ENCODE peak calls at places on chromosomes 13 and 19, in ten cellular contexts. U, Q, W, N, H, M, C, E, V and F are unnamed samples.

GRCh38 chr13:35468195-35468594 is 8.3 kb downstream of the MAB21L1 start:
- DNase-seq in M (no peak), V (no peak), H (no peak), W (no peak), E (no peak), Q (peak; percentile 81), C (no peak), U (no peak), N (no peak), F (no peak)

GRCh38 chr19:49455729-49456128 is 2.7 kb downstream of the ALDH16A1 start:
- DNase-seq in M (no peak), E (no peak), N (no peak), W (no peak), Q (peak; percentile 41), C (no peak), H (no peak), U (no peak), V (no peak), F (no peak)

GRCh38 chr19:6226444-6227155 is 53.2 kb downstream of the MLLT1 start:
- DNase-seq in U (no peak), Q (no peak), W (no peak), C (no peak), V (no peak), H (no peak), N (no peak), M (no peak), E (peak; percentile 3), F (no peak)

GRCh38 chr19:55907746-55908145 is 24.4 kb downstream of the NLRP13 start:
- DNase-seq in N (no peak), V (no peak), M (no peak), H (no peak), C (no peak), W (no peak), E (no peak), U (no peak), Q (no peak), F (no peak)

GRCh38 chr19:10815969-10816635 is 19.9 kb downstream of the TMED1 start:
- DNase-seq in M (no peak), N (no peak), Q (peak; percentile 76), H (no peak), E (no peak), C (no peak), U (no peak), W (no peak), V (no peak), F (no peak)

GRCh38 chr19:8075158-8076086 is 22.9 kb downstream of the CCL25 start:
- DNase-seq in N (no peak), Q (no peak), C (no peak), V (no peak), H (peak; percentile 33), E (no peak), U (no peak), W (no peak), M (no peak), F (no peak)

GRCh38 chr13:111153977-111154332 is 38.8 kb downstream of the ARHGEF7 start:
- DNase-seq in E (no peak), U (peak; percentile 72), W (peak; percentile 19), H (peak; percentile 62), M (peak; percentile 80), Q (no peak), V (peak; percentile 33), N (peak; percentile 24), C (no peak), F (peak; percentile 36)

GRCh38 chr13:49093376-49093775 is 117.7 kb downstream of the FNDC3A start:
- DNase-seq in M (no peak), Q (no peak), U (peak; percentile 10), C (no peak), N (no peak), H (no peak), V (no peak), W (no peak), E (no peak), F (no peak)

GRCh38 chr19:56841194-56841546 is 644 bp upstream of the PEG3 start:
- DNase-seq in V (no peak), N (no peak), M (no peak), Q (no peak), W (no peak), H (no peak), U (no peak), E (no peak), C (no peak), F (no peak)

GRCh38 chr13:112053167-112053743 is 13.7 kb upstream of the SOX1 start:
- DNase-seq in H (no peak), U (no peak), N (no peak), V (no peak), M (no peak), C (no peak), W (no peak), Q (no peak), E (no peak), F (no peak)

GRCh38 chr19:41187884-41188279 is 5.1 kb upstream of the CYP2S1 start:
- DNase-seq in U (no peak), H (no peak), E (no peak), Q (no peak), V (no peak), W (no peak), M (no peak), C (no peak), N (no peak), F (no peak)

GRCh38 chr19:33622505-33622808 is 704 bp downstream of the CHST8 start:
- DNase-seq in U (no peak), M (peak; percentile 64), Q (peak; percentile 3), E (peak; percentile 40), H (no peak), C (no peak), W (no peak), N (no peak), V (no peak), F (no peak)

GRCh38 chr19:11374449-11375142 is at the start of gene SWSAP1:
- DNase-seq in V (peak; percentile 99), Q (peak; percentile 100), U (peak; percentile 96), E (peak; percentile 98), C (peak; percentile 98), M (peak; percentile 100), W (peak; percentile 88), H (peak; percentile 99), N (peak; percentile 100), F (peak; percentile 100)

GRCh38 chr13:75250526-75251183 is 231.3 kb downstream of the TBC1D4 start:
- DNase-seq in C (no peak), H (no peak), E (no peak), N (no peak), M (no peak), Q (peak; percentile 44), V (no peak), U (no peak), W (no peak), F (no peak)

GRCh38 chr19:50046649-50047503 is 21.1 kb downstream of the ZNF473 start:
- DNase-seq in U (peak; percentile 94), N (peak; percentile 74), Q (peak; percentile 9), M (peak; percentile 40), W (peak; percentile 38), E (peak; percentile 76), V (peak; percentile 66), H (peak; percentile 12), C (no peak), F (peak; percentile 27)

GRCh38 chr19:42386974-42387707 is 3.0 kb downstream of the CNFN start:
- DNase-seq in Q (peak; percentile 67), W (peak; percentile 31), H (peak; percentile 89), V (peak; percentile 45), E (peak; percentile 80), U (peak; percentile 96), N (peak; percentile 49), M (peak; percentile 89), C (peak; percentile 86), F (peak; percentile 91)

GRCh38 chr13:40460116-40460515 is 206.3 kb downstream of the FOXO1 start:
- DNase-seq in U (no peak), C (no peak), M (no peak), V (no peak), Q (peak; percentile 86), W (no peak), E (no peak), N (no peak), H (no peak), F (no peak)

GRCh38 chr19:38596057-38596981 is 21.4 kb downstream of the MAP4K1 start:
- DNase-seq in H (peak; percentile 86), N (no peak), U (peak; percentile 62), M (peak; percentile 95), Q (peak; percentile 11), C (peak; percentile 94), V (no peak), W (no peak), E (peak; percentile 90), F (no peak)

GRCh38 chr13:109743706-109744453 is 42.5 kb downstream of the IRS2 start:
- DNase-seq in Q (peak; percentile 68), N (no peak), E (peak; percentile 58), U (peak; percentile 92), M (peak; percentile 76), W (no peak), C (no peak), V (no peak), H (peak; percentile 81), F (no peak)

GRCh38 chr19:19110410-19111137 is 27.7 kb downstream of the TMEM161A start:
- DNase-seq in E (peak; percentile 72), U (no peak), C (peak; percentile 70), Q (peak; percentile 14), H (no peak), W (no peak), V (no peak), M (no peak), N (no peak), F (no peak)

GRCh38 chr13:85974604-85975366 is 175.6 kb upstream of the SLITRK6 start:
- DNase-seq in Q (no peak), M (no peak), E (no peak), N (no peak), C (no peak), U (no peak), V (no peak), W (no peak), H (no peak), F (no peak)

GRCh38 chr19:11963566-11964355 is 1.1 kb upstream of the ZNF763 start:
- DNase-seq in Q (peak; percentile 68), V (peak; percentile 82), W (peak; percentile 61), M (peak; percentile 89), E (peak; percentile 87), H (peak; percentile 79), C (peak; percentile 75), U (peak; percentile 60), N (peak; percentile 81), F (peak; percentile 67)

GRCh38 chr13:35744566-35745203 is 268.2 kb upstream of the MAB21L1 start:
- DNase-seq in Q (no peak), H (peak; percentile 91), E (peak; percentile 11), M (no peak), V (no peak), W (no peak), U (no peak), C (peak; percentile 25), N (no peak), F (no peak)

GRCh38 chr19:6663236-6664187 is 6.4 kb downstream of the TNFSF14 start:
- DNase-seq in Q (no peak), V (no peak), C (no peak), E (no peak), N (no peak), H (no peak), M (no peak), U (no peak), W (no peak), F (no peak)

GRCh38 chr13:99015606-99016520 is 38.0 kb upstream of the DOCK9 start:
- DNase-seq in E (no peak), U (no peak), V (no peak), Q (no peak), M (peak; percentile 26), H (no peak), C (no peak), W (no peak), N (peak; percentile 31), F (no peak)

GRCh38 chr19:7870571-7871279 is 3.5 kb downstream of the PRR36 start:
- DNase-seq in U (peak; percentile 78), M (peak; percentile 58), W (no peak), V (no peak), C (peak; percentile 92), Q (peak; percentile 63), H (peak; percentile 86), N (no peak), E (peak; percentile 81), F (peak; percentile 55)

GRCh38 chr13:94168784-94169512 is 310.5 kb downstream of the DCT start:
- DNase-seq in H (no peak), Q (no peak), W (no peak), C (no peak), M (no peak), E (no peak), V (peak; percentile 30), N (no peak), U (no peak), F (no peak)